ENCODE peak calls at places on chromosomes 1 and 21, in eight cellular contexts. A, K, W, V, L, N, C and F are unnamed samples. For H3K4me1, the result is how much of the 10 kb centered on the place peaks cover.

GRCh38 chr1:162371611-162372010 is 5.0 kb downstream of the SPATA46 start:
- DNase-seq in A (no peak), K (no peak), W (peak), V (no peak), L (no peak), N (no peak), C (no peak), F (no peak)

GRCh38 chr1:117414943-117415342 is 47.7 kb downstream of the MAN1A2 start:
- DNase-seq in A (no peak), K (no peak), W (no peak), V (no peak), L (no peak), N (no peak), C (no peak), F (no peak)

GRCh38 chr1:44355582-44356305 is 687 bp upstream of the ERI3 start:
- DNase-seq in A (no peak), K (no peak), W (no peak), V (no peak), L (no peak), N (no peak), C (no peak), F (no peak)

GRCh38 chr1:203860396-203860951 is 925 bp upstream of the SNRPE start:
- DNase-seq in A (peak), K (peak), W (peak), V (no peak), L (peak), N (peak), C (peak), F (peak)

GRCh38 chr1:11795238-11795890 is 10.4 kb downstream of the MTHFR start:
- DNase-seq in A (no peak), K (no peak), W (no peak), V (no peak), L (no peak), N (no peak), C (no peak), F (no peak)

GRCh38 chr1:8941906-8942305 is 3.8 kb upstream of the CA6 start:
- DNase-seq in A (peak), K (no peak), W (peak), V (no peak), L (no peak), N (no peak), C (no peak), F (no peak)

GRCh38 chr1:100613817-100614559 is 76.0 kb downstream of the GPR88 start:
- DNase-seq in A (no peak), K (no peak), W (no peak), V (no peak), L (no peak), N (no peak), C (no peak), F (no peak)

GRCh38 chr1:234934611-234935033 is 194.0 kb downstream of the TOMM20 start:
- DNase-seq in A (peak), K (peak), W (peak), V (no peak), L (no peak), N (no peak), C (no peak), F (no peak)

GRCh38 chr1:155859234-155859829 is at the start of gene SYT11:
- DNase-seq in A (peak), K (peak), W (peak), V (peak), L (peak), N (peak), C (peak), F (peak)
- TF ChIP-seq POLR2A in A (no peak), K (no peak), W (no peak), V (peak), L (no peak), N (peak), C (no peak), F (no peak)

GRCh38 chr1:15960808-15961207 is 15.1 kb downstream of the ZBTB17 start:
- DNase-seq in A (no peak), K (no peak), W (no peak), V (no peak), L (no peak), N (no peak), C (no peak), F (no peak)

GRCh38 chr1:15959847-15960446 is 16.0 kb downstream of the ZBTB17 start:
- DNase-seq in A (no peak), K (no peak), W (no peak), V (no peak), L (no peak), N (no peak), C (no peak), F (no peak)

GRCh38 chr1:15962176-15962575 is 13.7 kb downstream of the ZBTB17 start:
- DNase-seq in A (no peak), K (no peak), W (no peak), V (no peak), L (no peak), N (no peak), C (no peak), F (no peak)

GRCh38 chr1:15962671-15963362 is 13.1 kb downstream of the ZBTB17 start:
- DNase-seq in A (no peak), K (no peak), W (no peak), V (no peak), L (no peak), N (no peak), C (no peak), F (no peak)

GRCh38 chr1:15961492-15961891 is 14.4 kb downstream of the ZBTB17 start:
- DNase-seq in A (no peak), K (no peak), W (no peak), V (no peak), L (no peak), N (no peak), C (no peak), F (no peak)
- H3K4me1 ChIP-seq in A (under half), K (half or more), W (under half), V (under half), L (under half), N (under half), C (under half), F (under half)

GRCh38 chr1:109567823-109568222 is 19.4 kb downstream of the GNAI3 start:
- DNase-seq in A (no peak), K (no peak), W (no peak), V (no peak), L (no peak), N (no peak), C (no peak), F (no peak)

GRCh38 chr1:109569323-109569722 is 20.9 kb downstream of the GNAI3 start:
- DNase-seq in A (no peak), K (no peak), W (no peak), V (no peak), L (no peak), N (no peak), C (no peak), F (no peak)

GRCh38 chr1:109573785-109574184 is 25.4 kb downstream of the GNAI3 start:
- DNase-seq in A (no peak), K (peak), W (peak), V (no peak), L (no peak), N (no peak), C (no peak), F (no peak)

GRCh38 chr1:109566982-109567381 is 18.6 kb downstream of the GNAI3 start:
- DNase-seq in A (no peak), K (no peak), W (no peak), V (no peak), L (no peak), N (no peak), C (no peak), F (no peak)

DNA sequence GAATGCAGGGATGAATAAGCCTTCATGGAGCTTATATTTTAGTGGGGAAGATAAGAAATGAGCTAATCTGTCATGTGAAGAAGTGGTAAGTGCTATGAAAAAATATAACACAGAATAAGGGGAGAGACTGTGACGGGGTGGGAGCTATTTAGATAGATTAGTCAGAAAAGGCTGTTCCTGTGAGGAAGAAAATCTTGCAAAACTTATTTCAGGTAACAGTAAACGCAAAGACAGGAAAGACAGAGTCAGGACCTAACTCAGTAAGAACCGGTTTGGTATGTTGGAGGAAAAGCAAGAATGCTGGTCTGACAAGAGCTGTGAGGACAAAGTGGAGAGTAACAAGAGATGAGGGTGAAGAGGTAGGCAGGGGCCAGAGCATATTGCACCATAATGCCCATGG is 22.0 kb downstream of the GNAI3 start:
- DNase-seq in A (no peak), K (peak), W (peak), V (no peak), L (no peak), N (no peak), C (no peak), F (no peak)
- H3K4me3 ChIP-seq in A (no peak), K (no peak), W (no peak), V (no peak), L (no peak), N (no peak), C (no peak), F (no peak)

DNA sequence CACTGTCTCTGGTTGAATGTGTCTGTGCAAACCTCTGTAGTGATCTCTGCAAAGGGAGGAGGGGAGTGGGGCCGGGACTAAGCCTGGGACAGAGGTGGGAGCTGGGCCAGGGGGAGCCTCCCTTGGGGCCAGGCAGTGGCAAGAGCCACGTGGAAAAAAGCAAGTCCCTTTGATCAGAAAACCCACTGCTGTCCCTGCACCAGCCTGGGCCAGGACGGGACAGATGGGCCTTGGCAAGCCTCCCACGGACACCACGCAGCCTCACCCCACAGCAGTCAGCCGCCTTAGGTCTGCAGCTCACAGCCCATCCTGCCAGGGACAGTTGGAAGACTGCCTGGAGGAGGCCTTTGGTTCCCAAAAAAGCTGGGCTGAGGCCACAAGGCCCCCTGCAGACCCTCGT is 11.7 kb upstream of the TRAPPC10 start:
- DNase-seq in A (no peak), K (no peak), W (no peak), V (no peak), L (no peak), N (no peak), C (no peak), F (no peak)
- TF ChIP-seq POLR2A in A (no peak), K (no peak), W (no peak), V (no peak), L (no peak), N (no peak), C (no peak), F (no peak)

GRCh38 chr1:61481313-61481712 is 243.6 kb downstream of the TM2D1 start:
- DNase-seq in A (peak), K (no peak), W (no peak), V (no peak), L (no peak), N (no peak), C (no peak), F (no peak)

GRCh38 chr1:61480273-61480672 is 244.7 kb downstream of the TM2D1 start:
- DNase-seq in A (no peak), K (no peak), W (no peak), V (no peak), L (no peak), N (no peak), C (no peak), F (no peak)

GRCh38 chr1:61477301-61477700 is 247.6 kb downstream of the TM2D1 start:
- DNase-seq in A (no peak), K (no peak), W (no peak), V (no peak), L (no peak), N (no peak), C (no peak), F (no peak)

GRCh38 chr1:61486783-61487505 is 238.0 kb downstream of the TM2D1 start:
- DNase-seq in A (no peak), K (no peak), W (no peak), V (no peak), L (peak), N (no peak), C (no peak), F (no peak)

DNA sequence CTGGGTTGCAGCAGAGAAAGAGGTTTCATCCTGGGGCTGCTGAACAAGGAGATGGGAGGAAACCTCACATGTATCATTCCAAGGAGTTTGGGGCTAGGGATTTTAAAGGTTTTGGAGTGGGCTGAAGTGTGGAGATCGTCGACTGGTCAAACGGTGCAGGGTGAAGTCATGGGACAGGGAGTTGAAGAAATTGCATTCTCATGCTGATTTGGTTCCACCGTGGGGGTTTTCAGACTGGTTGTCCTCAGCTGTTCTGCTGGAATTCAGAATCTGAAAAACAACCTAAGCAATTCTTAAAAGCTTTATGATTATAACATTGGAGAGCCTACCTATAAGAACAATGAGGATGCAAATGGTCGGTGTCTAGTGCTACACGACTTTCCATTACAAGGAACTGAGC is 242.8 kb downstream of the TM2D1 start:
- DNase-seq in A (no peak), K (no peak), W (no peak), V (no peak), L (no peak), N (no peak), C (no peak), F (no peak)
- H3K4me1 ChIP-seq in A (under half), K (under half), W (under half), V (under half), L (under half), N (under half), C (under half), F (under half)